ENCODE peak calls at places on chromosomes 7 and 10, in nine cellular contexts. G, D, J, P, N, O, R, Z and H are unnamed samples.

GRCh38 chr7:386385-386784 is 96.4 kb downstream of the FOXL3 start:
- DNase-seq in G (no peak), D (peak; percentile 3), J (no peak), P (no peak), N (no peak), O (no peak), R (no peak), Z (no peak), H (no peak)

GRCh38 chr10:72612203-72612826 is 13.6 kb downstream of the MICU1 start:
- DNase-seq in G (no peak), D (no peak), J (no peak), P (no peak), N (no peak), O (no peak), R (no peak), Z (no peak), H (peak; percentile 53)

GRCh38 chr10:63264852-63265617 is 131.9 kb downstream of the NRBF2 start:
- DNase-seq in G (peak; percentile 34), D (no peak), J (peak; percentile 16), P (no peak), N (no peak), O (no peak), R (peak; percentile 24), Z (peak; percentile 47), H (peak; percentile 54)

GRCh38 chr7:87370660-87371180 is 25.3 kb downstream of the CROT start:
- DNase-seq in G (no peak), D (no peak), J (no peak), P (no peak), N (no peak), O (no peak), R (no peak), Z (peak; percentile 21), H (peak; percentile 48)

GRCh38 chr10:43113201-43113893 is 24.9 kb upstream of the CSGALNACT2 start:
- DNase-seq in G (no peak), D (no peak), J (no peak), P (no peak), N (no peak), O (no peak), R (no peak), Z (no peak), H (no peak)

GRCh38 chr7:67696124-67696523 is 699.5 kb downstream of the TYW1 start:
- DNase-seq in G (no peak), D (no peak), J (no peak), P (no peak), N (no peak), O (no peak), R (no peak), Z (no peak), H (no peak)

GRCh38 chr10:69153227-69153626 is 26.8 kb upstream of the SUPV3L1 start:
- DNase-seq in G (no peak), D (no peak), J (no peak), P (no peak), N (no peak), O (no peak), R (no peak), Z (no peak), H (no peak)

GRCh38 chr7:7522421-7522820 is 13.3 kb downstream of the COL28A1 start:
- DNase-seq in G (no peak), D (no peak), J (no peak), P (no peak), N (no peak), O (no peak), R (no peak), Z (no peak), H (no peak)

GRCh38 chr10:71814923-71815411 is 36.1 kb downstream of the PSAP start:
- DNase-seq in G (no peak), D (no peak), J (no peak), P (no peak), N (no peak), O (no peak), R (no peak), Z (no peak), H (no peak)

GRCh38 chr7:141317033-141317585 is 234.1 kb upstream of the AGK start:
- DNase-seq in G (no peak), D (no peak), J (no peak), P (no peak), N (no peak), O (no peak), R (no peak), Z (no peak), H (no peak)

GRCh38 chr7:137847418-137848050 is 760 bp upstream of the DGKI start:
- DNase-seq in G (peak; percentile 12), D (no peak), J (no peak), P (no peak), N (no peak), O (no peak), R (no peak), Z (no peak), H (no peak)

GRCh38 chr10:1687190-1687589 is 50.1 kb downstream of the ADARB2 start:
- DNase-seq in G (no peak), D (no peak), J (no peak), P (no peak), N (no peak), O (no peak), R (no peak), Z (no peak), H (no peak)

GRCh38 chr10:9800011-9800410 is 1217.7 kb upstream of the CELF2 start:
- DNase-seq in G (no peak), D (no peak), J (no peak), P (no peak), N (no peak), O (no peak), R (no peak), Z (no peak), H (no peak)

GRCh38 chr10:84214612-84215235 is 10.6 kb downstream of the LRIT2 start:
- DNase-seq in G (no peak), D (no peak), J (no peak), P (no peak), N (no peak), O (no peak), R (no peak), Z (no peak), H (peak; percentile 7)

GRCh38 chr7:44311561-44312495 is 13.6 kb downstream of the CAMK2B start:
- DNase-seq in G (no peak), D (peak; percentile 8), J (no peak), P (no peak), N (no peak), O (no peak), R (no peak), Z (no peak), H (no peak)

GRCh38 chr7:36019966-36020365 is 133.1 kb upstream of the EEPD1 start:
- DNase-seq in G (no peak), D (no peak), J (no peak), P (no peak), N (no peak), O (no peak), R (no peak), Z (no peak), H (peak; percentile 11)

GRCh38 chr10:133442191-133442966 is 11.4 kb upstream of the SCART1 start:
- DNase-seq in G (no peak), D (peak; percentile 4), J (no peak), P (no peak), N (no peak), O (no peak), R (no peak), Z (peak; percentile 52), H (no peak)

GRCh38 chr7:46071076-46071475 is 150.0 kb upstream of the IGFBP3 start:
- DNase-seq in G (no peak), D (no peak), J (no peak), P (no peak), N (no peak), O (no peak), R (no peak), Z (no peak), H (peak; percentile 4)

GRCh38 chr7:70456729-70457128 is 675.2 kb upstream of the GALNT17 start:
- DNase-seq in G (no peak), D (no peak), J (no peak), P (no peak), N (no peak), O (no peak), R (no peak), Z (no peak), H (no peak)

GRCh38 chr7:24381919-24382505 is 98.0 kb downstream of the NPY start:
- DNase-seq in G (no peak), D (no peak), J (no peak), P (no peak), N (no peak), O (no peak), R (no peak), Z (peak; percentile 26), H (no peak)

GRCh38 chr7:106277976-106278375 is 6.8 kb downstream of the NAMPT start:
- DNase-seq in G (no peak), D (no peak), J (no peak), P (no peak), N (no peak), O (no peak), R (no peak), Z (no peak), H (no peak)

GRCh38 chr7:140036224-140036651 is 26.5 kb downstream of the PARP12 start:
- DNase-seq in G (no peak), D (no peak), J (no peak), P (no peak), N (no peak), O (no peak), R (no peak), Z (no peak), H (no peak)

GRCh38 chr7:98831641-98832221 is 38.1 kb downstream of the TMEM130 start:
- DNase-seq in G (no peak), D (no peak), J (peak; percentile 9), P (no peak), N (no peak), O (peak; percentile 20), R (no peak), Z (no peak), H (peak; percentile 6)

GRCh38 chr10:99658622-99659030 is 683 bp upstream of the ENTPD7 start:
- DNase-seq in G (no peak), D (peak; percentile 19), J (peak; percentile 13), P (no peak), N (no peak), O (no peak), R (peak; percentile 16), Z (no peak), H (no peak)

GRCh38 chr10:114437456-114438292 is 33.4 kb upstream of the AFAP1L2 start:
- DNase-seq in G (no peak), D (no peak), J (no peak), P (no peak), N (no peak), O (no peak), R (no peak), Z (peak; percentile 17), H (peak; percentile 15)

GRCh38 chr10:12382157-12382548 is 32.8 kb downstream of the CAMK1D start:
- DNase-seq in G (no peak), D (no peak), J (no peak), P (no peak), N (no peak), O (no peak), R (no peak), Z (no peak), H (no peak)

GRCh38 chr7:16915405-16915804 is 33.6 kb upstream of the AGR3 start:
- DNase-seq in G (no peak), D (no peak), J (no peak), P (no peak), N (no peak), O (no peak), R (no peak), Z (peak; percentile 73), H (peak; percentile 92)

GRCh38 chr10:102347236-102347828 is 48.2 kb upstream of the NFKB2 start:
- DNase-seq in G (no peak), D (peak; percentile 27), J (no peak), P (no peak), N (no peak), O (no peak), R (no peak), Z (peak; percentile 76), H (peak; percentile 69)

GRCh38 chr10:6232225-6232807 is 29.6 kb downstream of the PFKFB3 start:
- DNase-seq in G (no peak), D (no peak), J (no peak), P (no peak), N (no peak), O (no peak), R (no peak), Z (no peak), H (no peak)

GRCh38 chr7:36037121-36037662 is 115.9 kb upstream of the EEPD1 start:
- DNase-seq in G (peak; percentile 61), D (peak; percentile 51), J (no peak), P (no peak), N (no peak), O (no peak), R (no peak), Z (peak; percentile 52), H (peak; percentile 74)

GRCh38 chr7:70470751-70471150 is 661.2 kb upstream of the GALNT17 start:
- DNase-seq in G (no peak), D (no peak), J (no peak), P (no peak), N (no peak), O (no peak), R (no peak), Z (no peak), H (no peak)